ENCODE peak calls at places on chromosomes 12 and 14, in seven cellular contexts. X is trophoblast cell, Y is H9, Z is mesendoderm, I is neuronal stem cell, U is mesenchymal stem cell, C is H1. S is an unnamed sample.

GRCh38 chr14:23052182-23052623 is 5.1 kb downstream of the CDH24 start:
- DNase-seq in X (no peak), C (no peak), I (no peak), Y (peak), U (no peak), Z (peak), S (no peak)

GRCh38 chr12:109950625-109951024 is 45.5 kb downstream of the GIT2 start:
- DNase-seq in X (no peak), U (no peak), I (no peak), Y (no peak), Z (no peak), C (no peak), S (no peak)

GRCh38 chr14:31489680-31490079 is 1.8 kb upstream of the GPR33 start:
- DNase-seq in X (no peak), Z (no peak), C (no peak), I (no peak), U (no peak), Y (no peak), S (no peak)

GRCh38 chr12:1606021-1606622 is 11.7 kb upstream of the FBXL14 start:
- DNase-seq in Z (peak), I (no peak), X (peak), U (peak), C (no peak), Y (peak), S (peak)

GRCh38 chr14:67766035-67766680 is 50.2 kb downstream of the ZFYVE26 start:
- DNase-seq in Y (no peak), Z (no peak), I (no peak), X (no peak), C (no peak), U (no peak), S (no peak)

GRCh38 chr14:52023518-52023917 is 34.2 kb downstream of the RTRAF start:
- DNase-seq in C (no peak), I (no peak), X (no peak), U (peak), Y (no peak), Z (no peak), S (peak)

GRCh38 chr12:116532428-116532827 is 26.8 kb upstream of the MAP1LC3B2 start:
- DNase-seq in I (no peak), U (no peak), Z (no peak), Y (no peak), C (no peak), X (no peak), S (no peak)

GRCh38 chr14:51625170-51625569 is 26.5 kb upstream of the FRMD6 start:
- DNase-seq in U (no peak), C (no peak), I (no peak), Y (no peak), X (no peak), Z (no peak), S (no peak)

GRCh38 chr14:24895622-24896021 is 154.3 kb downstream of the STXBP6 start:
- DNase-seq in C (no peak), Z (no peak), U (no peak), Y (no peak), I (no peak), X (no peak), S (no peak)

GRCh38 chr12:122996188-122996601 is 15.7 kb downstream of the ARL6IP4 start:
- DNase-seq in Y (no peak), U (no peak), I (no peak), C (no peak), Z (no peak), X (no peak), S (no peak)

GRCh38 chr12:12563529-12563928 is 866 bp upstream of the DUSP16 start:
- DNase-seq in Y (no peak), C (no peak), I (no peak), U (peak), Z (no peak), X (peak), S (peak)

GRCh38 chr12:99131761-99132199 is 486.7 kb downstream of the APAF1 start:
- DNase-seq in Y (peak), Z (peak), X (no peak), U (no peak), I (peak), C (peak), S (no peak)

GRCh38 chr14:47917344-47917954 is 242.0 kb upstream of the MDGA2 start:
- DNase-seq in X (peak), U (peak), Y (peak), C (peak), Z (peak), I (peak), S (peak)

GRCh38 chr12:99453831-99454538 is 193.6 kb upstream of the GARIN6 start:
- DNase-seq in Y (no peak), X (no peak), Z (peak), U (no peak), C (no peak), I (no peak), S (no peak)

GRCh38 chr12:57896139-57896436 is 45.3 kb upstream of the ATP23 start:
- DNase-seq in U (peak), I (no peak), Y (no peak), C (no peak), Z (no peak), X (no peak), S (no peak)

GRCh38 chr14:76309572-76310551 is 66.1 kb upstream of the ESRRB start:
- DNase-seq in I (peak), Y (peak), Z (peak), C (no peak), X (no peak), U (no peak), S (no peak)

GRCh38 chr14:99137001-99137700 is 134.8 kb downstream of the BCL11B start:
- DNase-seq in U (no peak), Z (peak), X (no peak), I (no peak), C (no peak), Y (peak), S (no peak)

GRCh38 chr14:99986416-99986815 is 78.8 kb upstream of the EVL start:
- DNase-seq in Z (no peak), U (no peak), C (no peak), Y (no peak), X (peak), I (no peak), S (peak)

GRCh38 chr12:98085360-98085759 is 430.0 kb upstream of the TMPO start:
- DNase-seq in Y (no peak), I (no peak), Z (peak), X (peak), U (peak), C (no peak), S (no peak)

GRCh38 chr12:122888232-122888752 is 7.6 kb downstream of the VPS37B start:
- DNase-seq in I (no peak), U (peak), Y (peak), X (peak), C (no peak), Z (peak), S (peak)

GRCh38 chr12:2378835-2379330 is 326.1 kb downstream of the CACNA1C start:
- DNase-seq in X (no peak), C (no peak), Y (no peak), Z (no peak), U (no peak), I (no peak), S (no peak)

GRCh38 chr12:1907652-1908611 is 10.5 kb downstream of the CACNA2D4 start:
- DNase-seq in Z (no peak), X (peak), C (no peak), U (no peak), I (no peak), Y (peak), S (no peak)

GRCh38 chr14:102187044-102187443 is 47.3 kb downstream of the WDR20 start:
- DNase-seq in X (peak), U (peak), Y (no peak), I (no peak), Z (no peak), C (no peak), S (peak)

GRCh38 chr12:85866929-85867776 is 6.9 kb upstream of the NTS start:
- DNase-seq in Y (no peak), X (peak), U (peak), I (peak), Z (peak), C (no peak), S (peak)

GRCh38 chr12:116039081-116039480 is 238.4 kb downstream of the MED13L start:
- DNase-seq in Z (no peak), X (no peak), Y (no peak), U (no peak), C (no peak), I (no peak), S (no peak)

GRCh38 chr12:82517027-82517426 is 158.7 kb downstream of the METTL25 start:
- DNase-seq in U (peak), Y (peak), Z (peak), I (no peak), X (peak), C (no peak), S (peak)

GRCh38 chr12:108516511-108517275 is 1.6 kb downstream of the FICD start:
- DNase-seq in C (no peak), U (peak), X (no peak), I (no peak), Z (peak), Y (peak), S (no peak)

GRCh38 chr12:93622485-93622884 is 50.0 kb downstream of the SOCS2 start:
- DNase-seq in U (no peak), Z (no peak), Y (no peak), X (no peak), C (no peak), I (no peak), S (peak)

GRCh38 chr12:47356129-47356622 is 276.4 kb upstream of the AMIGO2 start:
- DNase-seq in Y (no peak), U (no peak), I (no peak), Z (no peak), C (no peak), X (peak), S (peak)

GRCh38 chr14:52106853-52107252 is 38.0 kb upstream of the NID2 start:
- DNase-seq in C (no peak), X (no peak), Y (no peak), Z (no peak), U (peak), I (no peak), S (peak)

GRCh38 chr12:111759991-111760390 is 6.7 kb upstream of the ALDH2 start:
- DNase-seq in Y (no peak), Z (no peak), I (no peak), U (no peak), X (no peak), C (no peak), S (no peak)

GRCh38 chr14:25042362-25043299 is 7.3 kb downstream of the STXBP6 start:
- DNase-seq in C (no peak), U (peak), X (no peak), I (peak), Y (no peak), Z (peak), S (peak)

GRCh38 chr14:103294091-103294490 is 39.9 kb upstream of the EIF5 start:
- DNase-seq in U (no peak), I (no peak), C (no peak), Y (no peak), X (no peak), Z (no peak), S (no peak)

GRCh38 chr12:84038241-84038640 is 874.4 kb downstream of the SLC6A15 start:
- DNase-seq in X (no peak), I (peak), C (peak), U (no peak), Y (no peak), Z (peak), S (no peak)

GRCh38 chr14:52703225-52703624 is 3.8 kb upstream of the PSMC6 start:
- DNase-seq in Y (no peak), U (peak), X (peak), I (no peak), Z (no peak), C (no peak), S (peak)

GRCh38 chr12:116533343-116534248 is 25.6 kb upstream of the MAP1LC3B2 start:
- DNase-seq in I (peak), U (peak), X (peak), Z (peak), C (no peak), Y (peak), S (peak)

GRCh38 chr12:52643233-52644077 is 8.6 kb downstream of the KRT2 start:
- DNase-seq in X (no peak), U (no peak), Z (no peak), C (no peak), Y (peak), I (no peak), S (no peak)

GRCh38 chr14:37464192-37464858 is 130.7 kb downstream of the FOXA1 start:
- DNase-seq in U (no peak), I (no peak), Y (no peak), X (no peak), Z (no peak), C (no peak), S (no peak)

GRCh38 chr14:39488600-39488999 is 56.4 kb upstream of the FBXO33 start:
- DNase-seq in Z (peak), I (peak), U (peak), X (no peak), C (no peak), Y (peak), S (peak)

GRCh38 chr12:1842905-1843640 is 22.7 kb downstream of the LRTM2 start:
- DNase-seq in U (no peak), Y (peak), I (no peak), X (no peak), C (no peak), Z (no peak), S (no peak)

GRCh38 chr12:126627596-126627995 is 1562.4 kb downstream of the AACS start:
- DNase-seq in I (no peak), C (no peak), Z (no peak), U (no peak), X (no peak), Y (no peak), S (no peak)
- H2AK5ac ChIP-seq in I (no peak), C (no peak), Z (no peak), U (no peak), X (no peak), Y (no peak), S (no peak)

GRCh38 chr12:101777476-101777875 is 38.2 kb upstream of the SYCP3 start:
- DNase-seq in I (no peak), Z (no peak), Y (no peak), X (no peak), C (no peak), U (no peak), S (no peak)
- H2BK5ac ChIP-seq in I (no peak), Z (no peak), Y (no peak), X (no peak), C (no peak), U (no peak), S (no peak)

GRCh38 chr12:22043943-22044342 is 2.1 kb upstream of the CMAS start:
- DNase-seq in Z (peak), X (no peak), U (no peak), I (no peak), C (no peak), Y (no peak), S (no peak)
- H2AK5ac ChIP-seq in Z (no peak), X (no peak), U (no peak), I (no peak), C (no peak), Y (no peak), S (no peak)

GRCh38 chr12:117835113-117835512 is 133.7 kb downstream of the KSR2 start:
- DNase-seq in Z (no peak), U (no peak), C (no peak), Y (no peak), I (no peak), X (no peak), S (no peak)

GRCh38 chr12:117830471-117830870 is 138.3 kb downstream of the KSR2 start:
- DNase-seq in Y (no peak), X (no peak), U (no peak), I (no peak), C (no peak), Z (no peak), S (no peak)

GRCh38 chr12:117836476-117836875 is 132.3 kb downstream of the KSR2 start:
- DNase-seq in I (no peak), U (no peak), X (no peak), Z (no peak), C (no peak), Y (no peak), S (no peak)

GRCh38 chr12:117829108-117829507 is 139.7 kb downstream of the KSR2 start:
- DNase-seq in Y (no peak), U (no peak), Z (no peak), C (no peak), X (no peak), I (no peak), S (no peak)

GRCh38 chr12:117832459-117833457 is 136.0 kb downstream of the KSR2 start:
- DNase-seq in X (peak), I (no peak), C (no peak), Z (no peak), Y (no peak), U (peak), S (peak)
- H2BK5ac ChIP-seq in X (no peak), I (no peak), C (peak), Z (no peak), Y (no peak), U (peak), S (no peak)

GRCh38 chr14:35986219-35986573 is 160.1 kb downstream of the BRMS1L start:
- DNase-seq in U (no peak), X (no peak), Z (no peak), C (no peak), Y (no peak), I (no peak), S (no peak)

GRCh38 chr14:35987731-35988130 is 161.6 kb downstream of the BRMS1L start:
- DNase-seq in I (no peak), U (no peak), Y (no peak), C (no peak), Z (no peak), X (no peak), S (no peak)

GRCh38 chr14:35988972-35989690 is 163.0 kb downstream of the BRMS1L start:
- DNase-seq in X (no peak), Y (no peak), U (no peak), I (no peak), Z (no peak), C (no peak), S (no peak)

GRCh38 chr14:35989736-35990135 is 163.6 kb downstream of the BRMS1L start:
- DNase-seq in U (no peak), Y (no peak), Z (no peak), X (no peak), C (no peak), I (no peak), S (no peak)

GRCh38 chr14:35988550-35988949 is 162.4 kb downstream of the BRMS1L start:
- DNase-seq in X (no peak), C (no peak), U (no peak), Z (no peak), I (no peak), Y (no peak), S (no peak)
- H2AK5ac ChIP-seq in X (no peak), C (no peak), U (no peak), Z (no peak), I (no peak), Y (no peak), S (no peak)

S was measured in IMR-90.